ENCODE peak calls at places on chromosomes 6 and 20, in five cellular contexts. Z is IMR-90, F is right lobe of liver, S is esophagus squamous epithelium, O is body of pancreas. I is an unnamed sample. For H3K4me1, the result is how much of the 10 kb centered on the place peaks cover.

GRCh38 chr6:22361576-22361975 is 64.7 kb upstream of the PRL start:
- DNase-seq in F (peak), Z (no peak), O (no peak), S (no peak), I (no peak)

GRCh38 chr6:144745434-144745833 is 460.3 kb downstream of the UTRN start:
- DNase-seq in S (no peak), Z (no peak), F (no peak), O (no peak), I (no peak)

GRCh38 chr6:56364482-56365313 is 117.3 kb upstream of the COL21A1 start:
- DNase-seq in O (no peak), S (no peak), F (no peak), Z (peak), I (no peak)

GRCh38 chr6:40568062-40568708 is 19.0 kb downstream of the LRFN2 start:
- DNase-seq in S (no peak), F (no peak), O (no peak), Z (no peak), I (no peak)

GRCh38 chr6:80333342-80333741 is 226.9 kb downstream of the BCKDHB start:
- DNase-seq in F (no peak), O (no peak), Z (no peak), S (no peak), I (no peak)

GRCh38 chr20:5400164-5400762 is 83.5 kb upstream of the PROKR2 start:
- DNase-seq in Z (peak), O (no peak), S (no peak), F (no peak), I (no peak)

GRCh38 chr6:105488521-105489212 is 85.8 kb upstream of the PREP start:
- DNase-seq in S (no peak), F (no peak), Z (peak), O (no peak), I (no peak)

GRCh38 chr6:130743175-130743574 is 84.0 kb upstream of the SMLR1 start:
- DNase-seq in F (no peak), S (no peak), O (no peak), Z (no peak), I (no peak)

GRCh38 chr6:13407709-13408695 is 79.4 kb downstream of the GFOD1 start:
- DNase-seq in F (peak), Z (peak), S (no peak), O (peak), I (no peak)

GRCh38 chr6:158642805-158643489 is 1.6 kb downstream of the DYNLT1 start:
- DNase-seq in O (no peak), Z (peak), F (peak), S (no peak), I (no peak)
- TF ChIP-seq POLR2A in O (no peak), Z (no peak), F (no peak), S (peak), I (no peak)

GRCh38 chr6:12048609-12049008 is 36.5 kb downstream of the HIVEP1 start:
- DNase-seq in S (no peak), O (no peak), F (no peak), Z (no peak), I (no peak)
- H3K27ac ChIP-seq in S (no peak), O (no peak), F (no peak), Z (no peak), I (peak)

GRCh38 chr6:151729829-151730495 is 77.5 kb upstream of the ESR1 start:
- DNase-seq in O (no peak), S (no peak), Z (no peak), F (no peak), I (no peak)
- H3K4me1 ChIP-seq in O (under half), S (under half), Z (under half), F (under half), I (under half)

DNA sequence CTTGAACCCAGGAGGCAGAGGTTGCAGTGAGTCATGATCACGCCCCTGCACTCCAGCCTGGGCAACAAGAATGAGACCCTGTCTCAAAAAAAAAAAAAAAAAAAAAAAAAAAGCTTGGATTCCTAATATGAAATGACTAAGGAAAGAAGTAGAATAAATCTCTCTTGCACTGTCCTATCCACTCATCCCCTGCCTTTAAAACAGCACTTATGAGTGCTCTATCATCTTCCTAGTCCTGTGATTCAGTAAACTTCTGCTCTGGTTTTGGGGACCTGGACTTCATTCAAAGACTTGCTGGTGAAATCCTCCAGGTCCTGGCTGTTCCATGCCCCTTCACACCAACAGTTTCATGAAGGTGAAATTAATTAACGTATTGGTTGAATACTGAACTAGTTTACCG is 29.6 kb downstream of the TNFAIP3 start:
- DNase-seq in Z (no peak), S (no peak), O (no peak), F (no peak), I (no peak)
- TF ChIP-seq POLR2A in Z (no peak), S (no peak), O (no peak), F (no peak), I (no peak)

GRCh38 chr6:73722318-73723060 is 26.5 kb downstream of the CD109 start:
- DNase-seq in S (no peak), F (no peak), O (no peak), Z (peak), I (no peak)
- H3K27ac ChIP-seq in S (no peak), F (no peak), O (no peak), Z (peak), I (no peak)

GRCh38 chr20:45343445-45343866 is 4.8 kb downstream of the SDC4 start:
- DNase-seq in O (peak), S (no peak), F (peak), Z (no peak), I (no peak)

GRCh38 chr20:45342863-45343444 is 5.3 kb downstream of the SDC4 start:
- DNase-seq in Z (no peak), S (no peak), F (no peak), O (no peak), I (no peak)

GRCh38 chr20:45341939-45342862 is 6.0 kb downstream of the SDC4 start:
- DNase-seq in S (no peak), F (peak), Z (peak), O (peak), I (no peak)

GRCh38 chr20:45345104-45345936 is 2.9 kb downstream of the SDC4 start:
- DNase-seq in F (no peak), S (no peak), Z (no peak), O (peak), I (no peak)

GRCh38 chr20:45343867-45344721 is 4.1 kb downstream of the SDC4 start:
- DNase-seq in Z (peak), O (peak), S (no peak), F (peak), I (no peak)
- H3K4me1 ChIP-seq in Z (half or more), O (half or more), S (half or more), F (under half), I (under half)

GRCh38 chr6:1311400-1312192 is at the start of gene FOXQ1:
- DNase-seq in Z (peak), F (peak), S (no peak), O (peak), I (peak)
- TF ChIP-seq POLR2A in Z (no peak), F (peak), S (peak), O (peak), I (no peak)

I was measured in spleen.